ENCODE peak calls at places on chromosomes 5 and 9, in eight cellular contexts. N, W, C, V, U, B, D and K are unnamed samples.

GRCh38 chr9:111975709-111976108 is 79.1 kb downstream of the UGCG start:
- DNase-seq in C (peak; percentile 22), U (no peak), B (peak; percentile 55), V (no peak), D (no peak), W (no peak), N (no peak), K (no peak)

GRCh38 chr9:127937046-127937382 is 640 bp downstream of the DPM2 start:
- DNase-seq in D (no peak), B (no peak), W (no peak), V (no peak), C (no peak), N (no peak), U (no peak), K (no peak)

GRCh38 chr9:115234094-115234493 is 116.1 kb upstream of the TNC start:
- DNase-seq in B (no peak), V (peak; percentile 91), C (peak; percentile 58), N (peak; percentile 68), U (no peak), W (peak; percentile 73), D (no peak), K (no peak)

GRCh38 chr9:19409406-19410194 is 791 bp downstream of the ACER2 start:
- DNase-seq in W (no peak), C (peak; percentile 32), U (peak; percentile 14), B (peak; percentile 48), V (peak; percentile 36), D (peak; percentile 39), N (no peak), K (peak; percentile 18)

GRCh38 chr9:106974341-106974740 is 111.4 kb downstream of the ZNF462 start:
- DNase-seq in W (no peak), N (no peak), D (no peak), V (no peak), C (no peak), U (no peak), B (no peak), K (no peak)

GRCh38 chr5:41161271-41161670 is 52.1 kb downstream of the C6 start:
- DNase-seq in D (no peak), N (peak; percentile 80), C (no peak), V (peak; percentile 36), B (no peak), W (peak; percentile 26), U (no peak), K (no peak)

GRCh38 chr5:156376751-156377150 is 49.8 kb downstream of the SGCD start:
- DNase-seq in D (no peak), B (peak; percentile 42), N (no peak), U (no peak), C (no peak), W (no peak), V (no peak), K (no peak)

GRCh38 chr5:1793966-1794895 is 5.4 kb downstream of the MRPL36 start:
- DNase-seq in U (no peak), V (peak; percentile 94), W (peak; percentile 58), D (no peak), N (peak; percentile 90), B (no peak), C (no peak), K (no peak)

GRCh38 chr5:3118321-3118720 is 366.8 kb upstream of the IRX2 start:
- DNase-seq in B (no peak), D (no peak), C (no peak), V (no peak), W (no peak), U (no peak), N (no peak), K (no peak)

GRCh38 chr5:16489322-16489791 is 23.8 kb upstream of the ZNF622 start:
- DNase-seq in C (peak; percentile 23), W (peak; percentile 14), N (peak; percentile 76), D (no peak), U (no peak), V (peak; percentile 50), B (peak; percentile 26), K (no peak)

GRCh38 chr5:33441241-33441844 is 578 bp downstream of the TARS1 start:
- DNase-seq in U (peak; percentile 45), B (peak; percentile 51), D (peak; percentile 18), N (peak; percentile 85), C (peak; percentile 15), V (peak; percentile 50), W (no peak), K (peak; percentile 13)

GRCh38 chr5:116271432-116271831 is 186.6 kb downstream of the COMMD10 start:
- DNase-seq in W (peak; percentile 17), C (no peak), U (no peak), B (no peak), V (peak; percentile 21), D (no peak), N (peak; percentile 87), K (no peak)

GRCh38 chr9:83466877-83467276 is 71.3 kb downstream of the FRMD3 start:
- DNase-seq in C (no peak), D (no peak), W (no peak), U (no peak), B (no peak), V (no peak), N (no peak), K (no peak)

GRCh38 chr5:53381-54174 is 38.4 kb upstream of the PLEKHG4B start:
- DNase-seq in C (peak; percentile 86), B (no peak), D (peak; percentile 86), V (peak; percentile 67), W (no peak), U (peak; percentile 37), N (peak; percentile 8), K (no peak)

GRCh38 chr5:86757824-86758223 is 140.1 kb downstream of the COX7C start:
- DNase-seq in C (peak; percentile 28), W (no peak), N (no peak), U (no peak), D (no peak), B (no peak), V (peak; percentile 12), K (no peak)

GRCh38 chr9:33130501-33130900 is 36.6 kb downstream of the B4GALT1 start:
- DNase-seq in C (peak; percentile 2), B (peak; percentile 75), W (no peak), V (no peak), D (no peak), N (peak; percentile 64), U (no peak), K (no peak)